ENCODE peak calls at places on chromosome 19, in nine cellular contexts. One of them, this sample, is unnamed.

GRCh38 chr19:29526730-29527499 is 1.1 kb downstream of the VSTM2B start:
- DNase-seq in AG09309: no peak
- DNase-seq in lung: no peak
- DNase-seq in pancreas: peak; percentile 50
- DNase-seq in foreskin fibroblast: no peak
- DNase-seq in retinal pigment epithelial cell: no peak
- DNase-seq in ascending aorta: no peak
- DNase-seq in left lung: no peak
- DNase-seq in brain microvascular endothelial cell: no peak
- DNase-seq in this sample: no peak

GRCh38 chr19:52110780-52111179 is 15.2 kb upstream of the ZNF841 start:
- DNase-seq in AG09309: no peak
- DNase-seq in lung: no peak
- DNase-seq in pancreas: no peak
- DNase-seq in foreskin fibroblast: no peak
- DNase-seq in retinal pigment epithelial cell: no peak
- DNase-seq in ascending aorta: no peak
- DNase-seq in left lung: no peak
- DNase-seq in brain microvascular endothelial cell: no peak
- DNase-seq in this sample: no peak

GRCh38 chr19:10726268-10726667 is 8.4 kb downstream of the DNM2 start:
- DNase-seq in AG09309: no peak
- DNase-seq in lung: no peak
- DNase-seq in pancreas: no peak
- DNase-seq in foreskin fibroblast: no peak
- DNase-seq in retinal pigment epithelial cell: no peak
- DNase-seq in ascending aorta: no peak
- DNase-seq in left lung: no peak
- DNase-seq in brain microvascular endothelial cell: no peak
- DNase-seq in this sample: no peak

GRCh38 chr19:50906217-50906616 is 5.0 kb downstream of the KLK4 start:
- DNase-seq in AG09309: no peak
- DNase-seq in lung: no peak
- DNase-seq in pancreas: peak; percentile 67
- DNase-seq in foreskin fibroblast: no peak
- DNase-seq in retinal pigment epithelial cell: no peak
- DNase-seq in ascending aorta: no peak
- DNase-seq in left lung: no peak
- DNase-seq in brain microvascular endothelial cell: no peak
- DNase-seq in this sample: no peak

GRCh38 chr19:35329323-35329722 is 336 bp downstream of the CD22 start:
- DNase-seq in AG09309: no peak
- DNase-seq in lung: no peak
- DNase-seq in pancreas: no peak
- DNase-seq in foreskin fibroblast: no peak
- DNase-seq in retinal pigment epithelial cell: no peak
- DNase-seq in ascending aorta: no peak
- DNase-seq in left lung: peak; percentile 43
- DNase-seq in brain microvascular endothelial cell: no peak
- DNase-seq in this sample: no peak

GRCh38 chr19:12840091-12841079 is 2.1 kb downstream of the MAST1 start:
- DNase-seq in AG09309: no peak
- DNase-seq in lung: peak; percentile 78
- DNase-seq in pancreas: peak; percentile 73
- DNase-seq in foreskin fibroblast: peak; percentile 83
- DNase-seq in retinal pigment epithelial cell: peak; percentile 58
- DNase-seq in ascending aorta: no peak
- DNase-seq in left lung: peak; percentile 86
- DNase-seq in brain microvascular endothelial cell: peak; percentile 84
- DNase-seq in this sample: no peak

GRCh38 chr19:33385956-33386355 is 12.4 kb downstream of the CEBPG start:
- DNase-seq in AG09309: no peak
- DNase-seq in lung: no peak
- DNase-seq in pancreas: no peak
- DNase-seq in foreskin fibroblast: no peak
- DNase-seq in retinal pigment epithelial cell: no peak
- DNase-seq in ascending aorta: no peak
- DNase-seq in left lung: peak; percentile 54
- DNase-seq in brain microvascular endothelial cell: no peak
- DNase-seq in this sample: no peak

GRCh38 chr19:27974082-27974513 is 1238.9 kb downstream of the UQCRFS1 start:
- DNase-seq in AG09309: no peak
- DNase-seq in lung: no peak
- DNase-seq in pancreas: no peak
- DNase-seq in foreskin fibroblast: peak; percentile 20
- DNase-seq in retinal pigment epithelial cell: peak; percentile 72
- DNase-seq in ascending aorta: no peak
- DNase-seq in left lung: no peak
- DNase-seq in brain microvascular endothelial cell: peak; percentile 4
- DNase-seq in this sample: peak; percentile 55

GRCh38 chr19:16383584-16384161 is 59.0 kb downstream of the KLF2 start:
- DNase-seq in AG09309: no peak
- DNase-seq in lung: no peak
- DNase-seq in pancreas: no peak
- DNase-seq in foreskin fibroblast: no peak
- DNase-seq in retinal pigment epithelial cell: no peak
- DNase-seq in ascending aorta: no peak
- DNase-seq in left lung: no peak
- DNase-seq in brain microvascular endothelial cell: no peak
- DNase-seq in this sample: no peak

GRCh38 chr19:3761382-3762129 is at the start of gene APBA3:
- DNase-seq in AG09309: peak; percentile 39
- DNase-seq in lung: peak; percentile 92
- DNase-seq in pancreas: peak; percentile 99
- DNase-seq in foreskin fibroblast: peak; percentile 95
- DNase-seq in retinal pigment epithelial cell: peak; percentile 30
- DNase-seq in ascending aorta: peak; percentile 73
- DNase-seq in left lung: peak; percentile 98
- DNase-seq in brain microvascular endothelial cell: peak; percentile 83
- DNase-seq in this sample: peak; percentile 67

GRCh38 chr19:30739394-30739793 is 367.2 kb downstream of the ZNF536 start:
- DNase-seq in AG09309: no peak
- DNase-seq in lung: no peak
- DNase-seq in pancreas: no peak
- DNase-seq in foreskin fibroblast: peak; percentile 6
- DNase-seq in retinal pigment epithelial cell: no peak
- DNase-seq in ascending aorta: no peak
- DNase-seq in left lung: no peak
- DNase-seq in brain microvascular endothelial cell: no peak
- DNase-seq in this sample: no peak

GRCh38 chr19:53878786-53879144 is 3.2 kb upstream of the PRKCG start:
- DNase-seq in AG09309: no peak
- DNase-seq in lung: no peak
- DNase-seq in pancreas: no peak
- DNase-seq in foreskin fibroblast: no peak
- DNase-seq in retinal pigment epithelial cell: no peak
- DNase-seq in ascending aorta: no peak
- DNase-seq in left lung: no peak
- DNase-seq in brain microvascular endothelial cell: peak; percentile 49
- DNase-seq in this sample: no peak

GRCh38 chr19:53881482-53882390 is at the start of gene PRKCG:
- DNase-seq in AG09309: no peak
- DNase-seq in lung: peak; percentile 31
- DNase-seq in pancreas: peak; percentile 83
- DNase-seq in foreskin fibroblast: peak; percentile 59
- DNase-seq in retinal pigment epithelial cell: no peak
- DNase-seq in ascending aorta: no peak
- DNase-seq in left lung: peak; percentile 91
- DNase-seq in brain microvascular endothelial cell: no peak
- DNase-seq in this sample: no peak

GRCh38 chr19:53879145-53880037 is 2.6 kb upstream of the PRKCG start:
- DNase-seq in AG09309: no peak
- DNase-seq in lung: peak; percentile 88
- DNase-seq in pancreas: peak; percentile 95
- DNase-seq in foreskin fibroblast: peak; percentile 96
- DNase-seq in retinal pigment epithelial cell: peak; percentile 58
- DNase-seq in ascending aorta: peak; percentile 66
- DNase-seq in left lung: peak; percentile 98
- DNase-seq in brain microvascular endothelial cell: peak; percentile 88
- DNase-seq in this sample: peak; percentile 72

GRCh38 chr19:53882391-53883050 is 524 bp downstream of the PRKCG start:
- DNase-seq in AG09309: no peak
- DNase-seq in lung: no peak
- DNase-seq in pancreas: no peak
- DNase-seq in foreskin fibroblast: no peak
- DNase-seq in retinal pigment epithelial cell: no peak
- DNase-seq in ascending aorta: no peak
- DNase-seq in left lung: no peak
- DNase-seq in brain microvascular endothelial cell: no peak
- DNase-seq in this sample: no peak

DNA sequence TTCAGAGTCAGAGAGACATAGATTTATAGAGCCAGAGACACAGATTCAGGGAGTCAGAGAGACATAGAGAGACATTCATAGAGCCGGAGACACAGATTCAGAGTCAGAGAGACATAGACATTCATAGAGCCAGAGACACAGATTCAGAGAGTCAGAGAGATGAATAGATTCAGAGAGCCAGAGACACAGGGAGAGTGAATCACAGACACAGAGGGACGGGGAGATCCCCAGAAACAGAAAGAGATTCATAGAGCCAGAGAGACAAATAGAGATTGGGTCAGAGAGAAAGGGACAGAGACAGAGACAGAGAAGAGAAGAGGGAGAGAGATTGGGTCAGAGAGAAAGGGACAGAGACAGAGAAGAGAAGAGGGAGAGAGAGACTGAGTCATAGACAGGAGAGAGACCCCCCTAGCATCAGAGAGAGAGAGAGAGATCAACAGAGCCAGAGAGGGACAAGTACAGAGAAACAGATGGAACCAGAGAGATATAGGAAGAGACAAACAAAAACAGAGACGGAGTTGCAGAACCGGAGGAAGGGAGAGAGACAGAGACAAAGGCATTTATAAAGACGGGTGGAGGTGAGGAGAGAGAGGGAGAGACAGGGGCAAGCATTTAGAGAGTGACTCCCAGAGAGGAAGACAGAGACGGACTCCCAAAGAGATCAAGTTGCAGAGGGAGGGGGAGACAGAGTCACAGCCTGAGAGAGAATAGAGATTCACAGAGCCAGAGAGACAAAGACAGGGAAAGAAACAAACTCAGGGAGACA is 1.1 kb upstream of the PRKCG start:
- DNase-seq in AG09309: no peak
- DNase-seq in lung: no peak
- DNase-seq in pancreas: no peak
- DNase-seq in foreskin fibroblast: peak; percentile 26
- DNase-seq in retinal pigment epithelial cell: no peak
- DNase-seq in ascending aorta: no peak
- DNase-seq in left lung: no peak
- DNase-seq in brain microvascular endothelial cell: no peak
- DNase-seq in this sample: no peak
- H3K4me3 ChIP-seq in AG09309: no peak overlapping the region
- H3K4me3 ChIP-seq in lung: no peak overlapping the region
- H3K4me3 ChIP-seq in pancreas: no peak overlapping the region
- H3K4me3 ChIP-seq in foreskin fibroblast: peak overlapping the region; percentile 35
- H3K4me3 ChIP-seq in retinal pigment epithelial cell: no peak overlapping the region
- H3K4me3 ChIP-seq in ascending aorta: no peak overlapping the region
- H3K4me3 ChIP-seq in left lung: no peak overlapping the region
- H3K4me3 ChIP-seq in brain microvascular endothelial cell: no peak overlapping the region
- H3K4me3 ChIP-seq in this sample: no peak overlapping the region

DNA sequence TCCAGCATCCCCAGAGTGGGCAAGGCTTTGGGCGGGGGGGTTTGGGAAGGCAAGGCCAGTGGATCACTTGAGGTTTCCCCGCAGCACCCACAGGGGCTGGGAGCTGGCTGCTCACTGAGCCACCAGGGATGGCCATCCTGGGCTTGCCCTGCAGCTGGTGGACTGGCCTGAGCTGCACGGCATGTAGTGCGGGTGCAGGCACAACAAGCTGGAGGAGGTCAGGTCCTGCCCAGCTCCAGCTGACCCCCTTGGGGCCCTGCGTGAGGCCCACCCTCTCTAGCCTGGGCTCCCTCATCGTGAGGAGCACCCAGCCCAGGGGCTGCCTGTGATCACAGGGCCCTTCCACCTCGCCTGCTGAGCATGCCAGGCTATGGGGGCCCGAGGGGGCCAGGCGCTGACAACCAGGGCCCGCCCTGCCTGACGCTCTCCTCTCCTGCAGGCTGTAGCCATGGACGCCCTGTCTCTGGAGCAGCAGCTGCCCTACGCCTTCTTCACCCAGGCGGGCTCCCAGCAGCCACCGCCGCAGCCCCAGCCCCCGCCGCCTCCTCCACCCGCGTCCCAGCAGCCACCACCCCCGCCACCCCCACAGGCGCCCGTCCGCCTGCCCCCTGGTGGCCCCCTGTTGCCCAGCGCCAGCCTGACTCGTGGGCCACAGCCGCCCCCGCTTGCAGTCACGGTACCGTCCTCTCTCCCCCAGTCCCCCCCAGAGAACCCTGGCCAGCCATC is 22.9 kb downstream of the COMP start:
- DNase-seq in AG09309: no peak
- DNase-seq in lung: no peak
- DNase-seq in pancreas: no peak
- DNase-seq in foreskin fibroblast: no peak
- DNase-seq in retinal pigment epithelial cell: no peak
- DNase-seq in ascending aorta: no peak
- DNase-seq in left lung: no peak
- DNase-seq in brain microvascular endothelial cell: no peak
- DNase-seq in this sample: no peak
- TF ChIP-seq CTCF in AG09309: no peak
- TF ChIP-seq CTCF in lung: no peak
- TF ChIP-seq CTCF in pancreas: no peak
- TF ChIP-seq CTCF in foreskin fibroblast: no peak
- TF ChIP-seq CTCF in retinal pigment epithelial cell: peak; percentile 24
- TF ChIP-seq CTCF in ascending aorta: no peak
- TF ChIP-seq CTCF in left lung: no peak
- TF ChIP-seq CTCF in brain microvascular endothelial cell: peak; percentile 30
- TF ChIP-seq CTCF in this sample: no peak

GRCh38 chr19:45780448-45781281 is 1.6 kb downstream of the DMPK start:
- DNase-seq in AG09309: no peak
- DNase-seq in lung: no peak
- DNase-seq in pancreas: no peak
- DNase-seq in foreskin fibroblast: no peak
- DNase-seq in retinal pigment epithelial cell: no peak
- DNase-seq in ascending aorta: no peak
- DNase-seq in left lung: no peak
- DNase-seq in brain microvascular endothelial cell: no peak
- DNase-seq in this sample: no peak
- H3K4me3 ChIP-seq in AG09309: peak overlapping the region; percentile 72
- H3K4me3 ChIP-seq in lung: peak overlapping the region; percentile 29
- H3K4me3 ChIP-seq in pancreas: peak overlapping the region; percentile 56
- H3K4me3 ChIP-seq in foreskin fibroblast: peak overlapping the region; percentile 67
- H3K4me3 ChIP-seq in retinal pigment epithelial cell: peak overlapping the region; percentile 54
- H3K4me3 ChIP-seq in ascending aorta: peak overlapping the region; percentile 94
- H3K4me3 ChIP-seq in left lung: peak overlapping the region; percentile 35
- H3K4me3 ChIP-seq in brain microvascular endothelial cell: no peak overlapping the region
- H3K4me3 ChIP-seq in this sample: no peak overlapping the region

DNA sequence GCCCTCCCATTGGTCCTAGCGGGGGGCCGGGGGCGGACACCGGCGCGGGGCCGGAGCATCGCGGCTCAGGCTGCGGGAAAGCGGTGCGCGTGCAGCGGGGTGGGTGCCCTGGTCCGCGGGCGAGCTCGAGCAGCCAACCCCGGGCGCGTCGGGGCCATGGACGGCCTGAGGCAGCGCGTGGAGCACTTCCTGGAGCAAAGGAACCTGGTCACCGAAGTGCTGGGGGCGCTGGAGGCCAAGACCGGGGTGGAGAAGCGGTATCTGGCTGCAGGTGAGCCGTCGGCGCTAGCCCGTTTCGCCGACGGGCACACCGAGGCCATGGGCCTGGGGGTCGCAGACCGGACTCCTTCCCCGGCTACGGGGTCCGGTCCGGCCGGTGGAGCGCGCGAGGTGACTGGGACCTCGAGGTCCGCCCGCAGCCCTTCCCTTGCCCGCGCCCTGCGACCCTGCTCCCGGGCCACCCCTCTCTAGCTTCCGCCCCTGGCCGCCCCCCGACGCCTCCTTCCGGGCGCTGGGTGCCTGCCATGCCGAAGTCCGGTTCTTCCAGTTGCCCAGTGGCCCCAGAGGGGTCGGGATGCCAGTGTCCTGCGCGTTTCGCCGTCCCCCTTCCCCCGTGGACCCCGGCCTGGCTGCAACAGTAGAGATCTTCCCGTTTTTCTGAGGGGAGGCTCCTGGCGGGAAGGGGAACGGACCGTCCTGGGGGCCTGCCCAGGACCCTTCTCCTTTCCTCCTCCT is at the start of gene REEP6:
- DNase-seq in AG09309: no peak
- DNase-seq in lung: no peak
- DNase-seq in pancreas: no peak
- DNase-seq in foreskin fibroblast: no peak
- DNase-seq in retinal pigment epithelial cell: no peak
- DNase-seq in ascending aorta: no peak
- DNase-seq in left lung: peak; percentile 80
- DNase-seq in brain microvascular endothelial cell: no peak
- DNase-seq in this sample: no peak
- TF ChIP-seq CTCF in AG09309: no peak
- TF ChIP-seq CTCF in lung: no peak
- TF ChIP-seq CTCF in pancreas: no peak
- TF ChIP-seq CTCF in foreskin fibroblast: no peak
- TF ChIP-seq CTCF in retinal pigment epithelial cell: no peak
- TF ChIP-seq CTCF in ascending aorta: no peak
- TF ChIP-seq CTCF in left lung: no peak
- TF ChIP-seq CTCF in brain microvascular endothelial cell: no peak
- TF ChIP-seq CTCF in this sample: no peak